ENCODE peak calls at places on chromosomes 13 and 19, in five cellular contexts. One of them, this sample, is unnamed.

GRCh38 chr13:103895835-103896520 is 829.8 kb upstream of the SLC10A2 start:
- DNase-seq in hepatocyte: no peak
- DNase-seq in neural progenitor cell: no peak
- DNase-seq in GM23248: no peak
- DNase-seq in vagina: no peak
- DNase-seq in this sample: no peak

GRCh38 chr19:2289714-2290435 is 7.9 kb upstream of the PEAK3 start:
- DNase-seq in hepatocyte: no peak
- DNase-seq in neural progenitor cell: peak; percentile 53
- DNase-seq in GM23248: peak; percentile 66
- DNase-seq in vagina: no peak
- DNase-seq in this sample: no peak

GRCh38 chr19:5339950-5340636 is 519 bp downstream of the PTPRS start:
- DNase-seq in hepatocyte: peak; percentile 51
- DNase-seq in neural progenitor cell: peak; percentile 88
- DNase-seq in GM23248: peak; percentile 56
- DNase-seq in vagina: no peak
- DNase-seq in this sample: no peak

GRCh38 chr13:113552786-113553540 is 31.6 kb upstream of the TFDP1 start:
- DNase-seq in hepatocyte: no peak
- DNase-seq in neural progenitor cell: no peak
- DNase-seq in GM23248: no peak
- DNase-seq in vagina: peak; percentile 72
- DNase-seq in this sample: no peak

GRCh38 chr13:95153647-95154405 is 147.4 kb downstream of the ABCC4 start:
- DNase-seq in hepatocyte: no peak
- DNase-seq in neural progenitor cell: no peak
- DNase-seq in GM23248: peak; percentile 28
- DNase-seq in vagina: no peak
- DNase-seq in this sample: peak; percentile 14

GRCh38 chr19:39110263-39110967 is 15.2 kb upstream of the PAK4 start:
- DNase-seq in hepatocyte: peak; percentile 76
- DNase-seq in neural progenitor cell: peak; percentile 74
- DNase-seq in GM23248: peak; percentile 62
- DNase-seq in vagina: no peak
- DNase-seq in this sample: peak; percentile 61

GRCh38 chr13:113034451-113035208 is 65.6 kb downstream of the MCF2L start:
- DNase-seq in hepatocyte: peak; percentile 67
- DNase-seq in neural progenitor cell: peak; percentile 61
- DNase-seq in GM23248: peak; percentile 88
- DNase-seq in vagina: no peak
- DNase-seq in this sample: peak; percentile 46

GRCh38 chr19:54356444-54357056 is 8.2 kb downstream of the LAIR1 start:
- DNase-seq in hepatocyte: no peak
- DNase-seq in neural progenitor cell: no peak
- DNase-seq in GM23248: no peak
- DNase-seq in vagina: no peak
- DNase-seq in this sample: no peak

GRCh38 chr13:91361755-91362271 is 14.3 kb downstream of the MIR17HG start:
- DNase-seq in hepatocyte: no peak
- DNase-seq in neural progenitor cell: no peak
- DNase-seq in GM23248: no peak
- DNase-seq in vagina: no peak
- DNase-seq in this sample: no peak

GRCh38 chr13:84896128-84896527 is 903.1 kb downstream of the SLITRK6 start:
- DNase-seq in hepatocyte: peak; percentile 58
- DNase-seq in neural progenitor cell: peak; percentile 52
- DNase-seq in GM23248: peak; percentile 49
- DNase-seq in vagina: no peak
- DNase-seq in this sample: peak; percentile 49

GRCh38 chr13:77002590-77003190 is 10.8 kb downstream of the CLN5 start:
- DNase-seq in hepatocyte: peak; percentile 44
- DNase-seq in neural progenitor cell: peak; percentile 40
- DNase-seq in GM23248: peak; percentile 66
- DNase-seq in vagina: no peak
- DNase-seq in this sample: peak; percentile 25

GRCh38 chr13:20588529-20589110 is 21.7 kb downstream of the IFT88 start:
- DNase-seq in hepatocyte: no peak
- DNase-seq in neural progenitor cell: no peak
- DNase-seq in GM23248: no peak
- DNase-seq in vagina: no peak
- DNase-seq in this sample: peak; percentile 33

GRCh38 chr19:7679017-7679720 is 1.5 kb upstream of the TRAPPC5 start:
- DNase-seq in hepatocyte: no peak
- DNase-seq in neural progenitor cell: no peak
- DNase-seq in GM23248: no peak
- DNase-seq in vagina: no peak
- DNase-seq in this sample: peak; percentile 36

GRCh38 chr13:24842533-24843278 is 78.7 kb downstream of the RNF17 start:
- DNase-seq in hepatocyte: peak; percentile 20
- DNase-seq in neural progenitor cell: no peak
- DNase-seq in GM23248: peak; percentile 28
- DNase-seq in vagina: no peak
- DNase-seq in this sample: no peak

GRCh38 chr13:49220035-49220855 is at the start of gene MLNR:
- DNase-seq in hepatocyte: peak; percentile 46
- DNase-seq in neural progenitor cell: peak; percentile 76
- DNase-seq in GM23248: peak; percentile 52
- DNase-seq in vagina: no peak
- DNase-seq in this sample: peak; percentile 23

GRCh38 chr19:49592486-49593232 is 1.7 kb downstream of the PRR12 start:
- DNase-seq in hepatocyte: peak; percentile 53
- DNase-seq in neural progenitor cell: peak; percentile 67
- DNase-seq in GM23248: peak; percentile 52
- DNase-seq in vagina: no peak
- DNase-seq in this sample: peak; percentile 36

GRCh38 chr19:3335431-3336350 is 30.7 kb upstream of the NFIC start:
- DNase-seq in hepatocyte: peak; percentile 50
- DNase-seq in neural progenitor cell: no peak
- DNase-seq in GM23248: peak; percentile 74
- DNase-seq in vagina: no peak
- DNase-seq in this sample: peak; percentile 54

GRCh38 chr19:3358919-3359849 is 7.2 kb upstream of the NFIC start:
- DNase-seq in hepatocyte: peak; percentile 62
- DNase-seq in neural progenitor cell: peak; percentile 60
- DNase-seq in GM23248: peak; percentile 76
- DNase-seq in vagina: peak; percentile 89
- DNase-seq in this sample: peak; percentile 66

GRCh38 chr19:2337329-2337707 is 8.8 kb downstream of the SPPL2B start:
- DNase-seq in hepatocyte: peak; percentile 80
- DNase-seq in neural progenitor cell: peak; percentile 83
- DNase-seq in GM23248: peak; percentile 47
- DNase-seq in vagina: no peak
- DNase-seq in this sample: no peak

GRCh38 chr19:38559428-38560401 is 58.0 kb downstream of the MAP4K1 start:
- DNase-seq in hepatocyte: no peak
- DNase-seq in neural progenitor cell: no peak
- DNase-seq in GM23248: peak; percentile 45
- DNase-seq in vagina: no peak
- DNase-seq in this sample: peak; percentile 45

GRCh38 chr19:40141546-40141945 is 49.7 kb upstream of the MAP3K10 start:
- DNase-seq in hepatocyte: no peak
- DNase-seq in neural progenitor cell: no peak
- DNase-seq in GM23248: no peak
- DNase-seq in vagina: peak; percentile 44
- DNase-seq in this sample: no peak

GRCh38 chr19:35736913-35737886 is 5.1 kb downstream of the IGFLR1 start:
- DNase-seq in hepatocyte: no peak
- DNase-seq in neural progenitor cell: no peak
- DNase-seq in GM23248: peak; percentile 43
- DNase-seq in vagina: no peak
- DNase-seq in this sample: no peak

GRCh38 chr19:47716270-47716937 is 3.2 kb downstream of the EHD2 start:
- DNase-seq in hepatocyte: no peak
- DNase-seq in neural progenitor cell: no peak
- DNase-seq in GM23248: no peak
- DNase-seq in vagina: no peak
- DNase-seq in this sample: no peak

GRCh38 chr19:42301646-42302204 is at the start of gene PRR19:
- DNase-seq in hepatocyte: peak; percentile 57
- DNase-seq in neural progenitor cell: peak; percentile 58
- DNase-seq in GM23248: peak; percentile 41
- DNase-seq in vagina: no peak
- DNase-seq in this sample: peak; percentile 36

GRCh38 chr13:26200811-26201210 is 21.3 kb downstream of the RNF6 start:
- DNase-seq in hepatocyte: no peak
- DNase-seq in neural progenitor cell: no peak
- DNase-seq in GM23248: peak; percentile 32
- DNase-seq in vagina: no peak
- DNase-seq in this sample: no peak

GRCh38 chr19:28656644-28657043 is 556.3 kb downstream of the UQCRFS1 start:
- DNase-seq in hepatocyte: no peak
- DNase-seq in neural progenitor cell: no peak
- DNase-seq in GM23248: no peak
- DNase-seq in vagina: no peak
- DNase-seq in this sample: no peak

GRCh38 chr13:113825851-113826250 is 38.0 kb downstream of the GAS6 start:
- DNase-seq in hepatocyte: no peak
- DNase-seq in neural progenitor cell: no peak
- DNase-seq in GM23248: no peak
- DNase-seq in vagina: no peak
- DNase-seq in this sample: no peak

GRCh38 chr19:43820098-43820860 is 6.8 kb upstream of the ZNF283 start:
- DNase-seq in hepatocyte: no peak
- DNase-seq in neural progenitor cell: no peak
- DNase-seq in GM23248: peak; percentile 78
- DNase-seq in vagina: no peak
- DNase-seq in this sample: peak; percentile 21

GRCh38 chr19:30453768-30454167 is 81.6 kb downstream of the ZNF536 start:
- DNase-seq in hepatocyte: no peak
- DNase-seq in neural progenitor cell: no peak
- DNase-seq in GM23248: no peak
- DNase-seq in vagina: no peak
- DNase-seq in this sample: no peak

GRCh38 chr13:99433543-99434075 is 67.7 kb upstream of the TM9SF2 start:
- DNase-seq in hepatocyte: no peak
- DNase-seq in neural progenitor cell: no peak
- DNase-seq in GM23248: no peak
- DNase-seq in vagina: no peak
- DNase-seq in this sample: no peak
- H3K4me1 ChIP-seq in hepatocyte: peaks cover 3% of the 10 kb centered on the region
- H3K4me1 ChIP-seq in neural progenitor cell: peaks cover 7% of the 10 kb centered on the region
- H3K4me1 ChIP-seq in GM23248: peaks cover 13% of the 10 kb centered on the region
- H3K4me1 ChIP-seq in vagina: peaks cover 20% of the 10 kb centered on the region
- H3K4me1 ChIP-seq in this sample: no peaks in the 10 kb centered on the region

GRCh38 chr13:28655566-28655965 is 3.4 kb upstream of the POMP start:
- DNase-seq in hepatocyte: no peak
- DNase-seq in neural progenitor cell: no peak
- DNase-seq in GM23248: peak; percentile 85
- DNase-seq in vagina: no peak
- DNase-seq in this sample: no peak

GRCh38 chr13:28658539-28658795 is 463 bp upstream of the POMP start:
- DNase-seq in hepatocyte: peak; percentile 6
- DNase-seq in neural progenitor cell: no peak
- DNase-seq in GM23248: no peak
- DNase-seq in vagina: no peak
- DNase-seq in this sample: no peak

GRCh38 chr13:28657784-28658538 is 969 bp upstream of the POMP start:
- DNase-seq in hepatocyte: peak; percentile 22
- DNase-seq in neural progenitor cell: peak; percentile 15
- DNase-seq in GM23248: peak; percentile 40
- DNase-seq in vagina: no peak
- DNase-seq in this sample: peak; percentile 11

GRCh38 chr13:28659611-28659970 is 661 bp downstream of the POMP start:
- DNase-seq in hepatocyte: peak; percentile 22
- DNase-seq in neural progenitor cell: no peak
- DNase-seq in GM23248: peak; percentile 87
- DNase-seq in vagina: no peak
- DNase-seq in this sample: peak; percentile 23

DNA sequence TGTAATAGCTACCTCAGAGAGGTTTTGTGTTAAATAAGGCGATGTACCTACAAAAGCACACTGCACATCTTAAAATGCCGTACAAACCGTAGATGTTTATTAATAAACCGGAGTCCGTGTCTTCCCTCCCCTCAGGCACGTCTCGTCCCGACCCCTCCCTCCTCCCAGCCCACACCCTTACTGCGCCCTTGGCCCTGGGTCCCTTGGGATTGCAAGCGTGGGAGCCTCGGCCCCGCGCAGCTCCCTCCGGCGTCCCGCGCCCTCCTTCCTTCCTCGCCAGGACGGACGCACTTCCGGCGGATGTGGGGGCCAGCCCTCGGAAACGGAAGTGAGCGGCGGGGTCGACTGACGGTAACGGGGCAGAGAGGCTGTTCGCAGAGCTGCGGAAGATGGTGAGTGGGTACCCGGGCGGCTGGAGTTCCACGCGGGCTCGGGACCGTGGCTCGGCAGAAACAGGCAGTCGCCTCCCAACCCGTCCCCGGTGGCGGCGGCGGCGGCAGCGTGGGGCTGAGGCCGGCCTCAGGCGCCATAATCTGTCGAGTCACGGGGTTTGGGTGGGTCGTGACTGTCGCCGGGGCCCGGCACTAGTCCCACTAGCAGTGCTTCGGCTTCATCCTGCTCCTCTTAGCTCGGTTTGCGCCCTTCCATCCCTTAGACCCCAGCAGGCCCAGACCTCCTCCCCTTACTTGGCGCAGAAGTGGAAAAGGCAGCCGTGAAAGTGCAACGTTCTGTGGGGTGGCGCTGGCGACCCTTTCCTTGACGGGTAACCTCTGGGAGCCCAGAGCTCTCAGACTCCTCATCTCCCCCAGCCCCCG is at the start of gene POMP:
- DNase-seq in hepatocyte: peak; percentile 94
- DNase-seq in neural progenitor cell: peak; percentile 89
- DNase-seq in GM23248: peak; percentile 98
- DNase-seq in vagina: peak; percentile 93
- DNase-seq in this sample: peak; percentile 89
- H3K4me1 ChIP-seq in hepatocyte: peaks cover 16% of the 10 kb centered on the region
- H3K4me1 ChIP-seq in neural progenitor cell: peaks cover 14% of the 10 kb centered on the region
- H3K4me1 ChIP-seq in GM23248: peaks cover 66% of the 10 kb centered on the region
- H3K4me1 ChIP-seq in vagina: peaks cover 59% of the 10 kb centered on the region
- H3K4me1 ChIP-seq in this sample: no peaks in the 10 kb centered on the region

DNA sequence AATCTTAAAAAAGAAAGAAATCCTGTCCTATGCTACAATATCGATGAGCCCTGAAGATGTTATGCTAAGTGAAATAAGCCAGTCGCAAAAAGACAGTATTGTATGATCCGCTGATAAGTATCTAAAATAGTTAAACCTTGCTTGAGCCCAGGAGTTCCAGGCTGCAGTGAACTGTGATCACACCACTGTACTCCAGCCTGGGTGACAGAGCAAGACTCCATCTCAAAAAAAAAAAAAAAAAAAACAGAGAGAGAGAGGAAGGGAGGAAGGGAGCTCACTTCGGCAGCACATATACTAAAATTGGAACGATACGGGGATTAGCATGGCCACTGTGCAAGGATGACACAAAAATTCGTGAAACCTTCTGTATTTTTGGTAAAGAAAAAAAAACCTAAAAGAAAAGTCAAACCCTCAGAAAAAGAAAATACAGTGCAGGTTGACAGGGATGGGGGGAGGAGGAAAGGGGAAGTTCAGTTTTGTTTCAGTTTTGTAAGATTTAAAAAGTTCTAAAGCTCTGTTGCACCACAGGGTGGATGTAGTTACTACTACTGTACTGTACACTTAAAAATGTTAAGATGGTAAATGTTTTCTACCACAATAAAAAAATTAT is 8.4 kb downstream of the CLASRP start:
- DNase-seq in hepatocyte: no peak
- DNase-seq in neural progenitor cell: no peak
- DNase-seq in GM23248: no peak
- DNase-seq in vagina: no peak
- DNase-seq in this sample: no peak
- H3K4me1 ChIP-seq in hepatocyte: peaks cover 10% of the 10 kb centered on the region
- H3K4me1 ChIP-seq in neural progenitor cell: no peaks in the 10 kb centered on the region
- H3K4me1 ChIP-seq in GM23248: no peaks in the 10 kb centered on the region
- H3K4me1 ChIP-seq in vagina: peaks cover 74% of the 10 kb centered on the region
- H3K4me1 ChIP-seq in this sample: peaks cover 3% of the 10 kb centered on the region

GRCh38 chr13:46075811-46076210 is 23.3 kb upstream of the ZC3H13 start:
- DNase-seq in hepatocyte: no peak
- DNase-seq in neural progenitor cell: no peak
- DNase-seq in GM23248: no peak
- DNase-seq in vagina: no peak
- DNase-seq in this sample: no peak
- H3K4me1 ChIP-seq in hepatocyte: no peaks in the 10 kb centered on the region
- H3K4me1 ChIP-seq in neural progenitor cell: no peaks in the 10 kb centered on the region
- H3K4me1 ChIP-seq in GM23248: no peaks in the 10 kb centered on the region
- H3K4me1 ChIP-seq in vagina: no peaks in the 10 kb centered on the region
- H3K4me1 ChIP-seq in this sample: no peaks in the 10 kb centered on the region